ENCODE peak calls at places on chromosomes 2 and 18, in six cellular contexts. Q is A549, V is GM12878, K is HepG2, A is IMR-90, D is SK-N-SH. N is an unnamed sample.

GRCh38 chr2:169647496-169647895 is 46.7 kb downstream of the CFAP210 start:
- DNase-seq in K (no peak), V (no peak), D (no peak), A (no peak), Q (no peak), N (no peak)

GRCh38 chr2:27322301-27322765 is 564 bp downstream of the MPV17 start:
- DNase-seq in A (peak; percentile 8), K (no peak), Q (no peak), D (peak; percentile 49), V (no peak), N (peak; percentile 44)

GRCh38 chr2:190701586-190701985 is 52.7 kb downstream of the NAB1 start:
- DNase-seq in Q (no peak), D (no peak), K (no peak), V (no peak), A (no peak), N (no peak)

GRCh38 chr2:55966431-55967118 is 43.0 kb upstream of the EFEMP1 start:
- DNase-seq in Q (no peak), A (peak; percentile 20), K (no peak), D (no peak), V (no peak), N (no peak)

GRCh38 chr2:164655336-164655735 is 34.1 kb upstream of the GRB14 start:
- DNase-seq in D (no peak), K (no peak), V (no peak), A (no peak), Q (no peak), N (no peak)

GRCh38 chr2:134453973-134454372 is 200.1 kb downstream of the MGAT5 start:
- DNase-seq in D (no peak), Q (no peak), A (no peak), K (no peak), V (no peak), N (no peak)

GRCh38 chr2:240958366-240959213 is 39.8 kb upstream of the SNED1 start:
- DNase-seq in Q (no peak), K (no peak), D (peak; percentile 39), V (no peak), A (no peak), N (no peak)

GRCh38 chr2:230512955-230513748 is 97.2 kb downstream of the SP100 start:
- DNase-seq in V (no peak), D (no peak), Q (peak; percentile 7), A (no peak), K (peak; percentile 83), N (no peak)

GRCh38 chr18:63848159-63848558 is 39.3 kb upstream of the SERPINB2 start:
- DNase-seq in K (peak; percentile 39), V (no peak), D (peak; percentile 22), Q (peak; percentile 7), A (peak; percentile 75), N (no peak)

GRCh38 chr2:195532628-195533271 is 124.3 kb upstream of the SLC39A10 start:
- DNase-seq in K (no peak), D (no peak), V (no peak), A (peak; percentile 63), Q (no peak), N (no peak)

GRCh38 chr18:11955299-11956029 is 25.8 kb upstream of the IMPA2 start:
- DNase-seq in K (peak; percentile 76), V (no peak), A (peak; percentile 87), Q (no peak), D (no peak), N (peak; percentile 29)
- TF ChIP-seq RFX5 in K (no peak), V (no peak), A (no peak), Q (no peak), D (no peak), N (no peak)

GRCh38 chr2:237450583-237450982 is 36.5 kb upstream of the MLPH start:
- DNase-seq in K (no peak), Q (no peak), V (no peak), A (no peak), D (no peak), N (no peak)
- TF ChIP-seq RFX5 in K (no peak), Q (no peak), V (no peak), A (no peak), D (no peak), N (no peak)

GRCh38 chr18:4639628-4640310 is 184.7 kb upstream of the DLGAP1 start:
- DNase-seq in K (no peak), V (peak; percentile 97), Q (no peak), A (no peak), D (no peak), N (no peak)
- TF ChIP-seq RFX5 in K (no peak), V (no peak), Q (no peak), A (no peak), D (no peak), N (no peak)

GRCh38 chr2:64794426-64794995 is 140.8 kb upstream of the SERTAD2 start:
- DNase-seq in A (no peak), Q (no peak), D (no peak), V (no peak), K (no peak), N (no peak)
- TF ChIP-seq RFX5 in A (no peak), Q (no peak), D (no peak), V (no peak), K (no peak), N (no peak)

DNA sequence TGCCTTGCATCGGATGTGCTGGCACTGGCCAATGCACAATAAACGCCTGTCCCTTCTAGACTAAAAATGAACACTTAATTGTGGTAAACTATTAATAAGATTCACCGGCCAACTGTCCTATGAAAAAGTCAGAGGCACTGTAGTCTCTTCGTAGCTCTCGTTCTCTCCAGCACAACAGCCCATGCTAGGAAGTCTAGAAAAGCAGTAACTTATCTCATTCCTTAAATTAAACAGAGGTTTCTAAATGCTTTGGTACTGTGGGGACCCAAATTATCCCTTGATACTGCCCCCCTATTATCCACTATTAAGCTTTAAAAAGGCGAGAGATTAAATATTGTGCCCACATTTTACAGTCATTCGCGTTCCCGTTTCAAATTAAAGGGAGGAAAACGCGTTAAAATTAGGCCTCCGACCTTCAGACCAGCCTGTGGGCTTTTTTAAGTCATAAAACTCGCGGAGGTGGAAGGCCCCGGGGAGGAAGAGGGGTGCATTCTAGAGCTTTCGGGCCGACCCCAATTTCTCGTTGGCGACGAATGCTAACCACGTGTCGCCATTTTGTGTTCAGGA is 1.5 kb upstream of the PCBP1 start:
- DNase-seq in K (no peak), V (no peak), A (no peak), D (no peak), Q (no peak), N (no peak)
- TF ChIP-seq RFX5 in K (no peak), V (no peak), A (no peak), D (no peak), Q (no peak), N (no peak)

GRCh38 chr2:75047189-75047812 is 88.9 kb downstream of the POLE4 start:
- DNase-seq in V (no peak), A (peak; percentile 79), K (peak; percentile 39), D (no peak), Q (peak; percentile 12), N (no peak)

GRCh38 chr2:75044291-75044690 is 85.8 kb downstream of the POLE4 start:
- DNase-seq in K (no peak), Q (no peak), V (no peak), A (no peak), D (peak; percentile 25), N (no peak)

GRCh38 chr2:75053484-75054112 is 95.2 kb downstream of the POLE4 start:
- DNase-seq in D (peak; percentile 58), Q (peak; percentile 52), K (peak; percentile 65), V (peak; percentile 69), A (peak; percentile 16), N (peak; percentile 56)

GRCh38 chr2:75042823-75043222 is 84.4 kb downstream of the POLE4 start:
- DNase-seq in D (no peak), K (no peak), A (no peak), Q (no peak), V (no peak), N (no peak)

DNA sequence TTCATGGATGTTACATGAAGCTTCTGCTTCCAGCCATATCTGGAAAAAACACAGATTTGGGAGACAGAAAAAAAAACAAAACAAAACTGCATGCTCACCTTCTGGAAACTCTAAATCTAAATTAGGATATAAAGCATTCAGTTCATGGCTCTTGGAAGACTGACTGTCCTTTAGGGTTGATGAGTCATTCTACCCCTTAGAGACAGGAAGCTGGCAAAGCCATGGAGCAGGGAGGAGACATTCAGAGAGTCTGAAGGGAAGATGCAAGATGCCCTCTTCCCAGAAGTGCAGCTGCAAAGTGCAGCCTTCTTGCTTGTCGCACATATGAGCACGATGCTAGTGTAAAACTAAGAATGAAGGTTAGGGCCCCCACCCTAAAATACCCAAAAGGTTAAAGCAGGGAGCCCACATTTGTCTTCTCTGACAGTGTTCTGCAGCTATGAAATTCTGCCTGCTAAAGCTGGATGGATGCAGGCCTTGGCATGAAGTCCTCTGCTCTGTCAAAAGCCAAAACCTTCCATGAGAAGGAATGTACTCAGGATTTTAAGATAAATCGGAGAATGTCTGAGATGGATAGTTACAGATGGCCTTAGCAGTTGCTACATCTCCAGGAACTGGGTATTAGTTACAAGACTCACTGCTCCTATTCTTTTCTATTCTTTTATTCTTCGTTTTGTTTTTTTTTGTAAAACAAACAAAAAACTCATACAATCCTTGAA is 89.6 kb downstream of the POLE4 start:
- DNase-seq in K (no peak), A (peak; percentile 69), Q (peak; percentile 27), D (no peak), V (no peak), N (peak; percentile 8)
- TF ChIP-seq RFX5 in K (no peak), A (no peak), Q (no peak), D (no peak), V (no peak), N (no peak)

GRCh38 chr2:28546242-28546641 is 50.4 kb downstream of the PLB1 start:
- DNase-seq in A (no peak), V (no peak), Q (no peak), D (no peak), K (no peak), N (no peak)

GRCh38 chr2:28544405-28544914 is 48.6 kb downstream of the PLB1 start:
- DNase-seq in D (peak; percentile 70), K (peak; percentile 92), V (no peak), A (no peak), Q (no peak), N (peak; percentile 20)

GRCh38 chr2:28547223-28547860 is 51.5 kb downstream of the PLB1 start:
- DNase-seq in Q (no peak), K (no peak), V (no peak), D (no peak), A (no peak), N (no peak)

GRCh38 chr2:28544915-28545589 is 49.2 kb downstream of the PLB1 start:
- DNase-seq in D (no peak), V (no peak), K (peak; percentile 85), A (peak; percentile 15), Q (no peak), N (no peak)

DNA sequence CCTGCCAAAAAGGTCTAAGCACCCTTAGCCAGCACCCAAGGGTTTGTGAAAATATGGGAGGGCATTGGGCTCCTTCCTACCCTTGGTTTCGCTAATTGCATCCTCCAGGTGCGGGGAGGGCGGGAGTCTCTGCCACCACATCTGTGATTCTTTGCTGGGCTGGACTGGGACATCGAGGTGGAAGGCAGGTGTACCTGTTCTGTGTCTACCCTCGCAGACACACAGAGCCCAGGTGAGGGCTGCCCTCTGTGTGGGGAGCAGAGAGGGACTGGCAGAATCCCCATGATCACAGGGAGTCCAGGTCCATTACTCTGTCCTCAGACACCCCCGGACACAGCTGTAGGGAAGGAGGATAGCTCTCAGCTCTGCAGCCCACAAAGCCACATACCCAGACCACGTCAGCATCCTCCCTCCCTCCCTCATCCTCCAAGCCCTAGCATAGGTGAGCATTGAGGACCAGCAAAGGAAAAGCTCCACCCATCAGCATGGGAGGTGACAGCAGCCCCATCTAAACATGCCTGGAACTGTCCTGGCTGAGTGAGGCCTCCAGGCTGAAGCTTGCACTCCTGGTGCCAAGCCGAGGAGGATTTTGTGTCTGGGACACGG is 49.8 kb downstream of the PLB1 start:
- DNase-seq in Q (no peak), A (no peak), V (no peak), K (peak; percentile 23), D (no peak), N (no peak)
- TF ChIP-seq RFX5 in Q (no peak), A (no peak), V (no peak), K (no peak), D (no peak), N (no peak)

N was measured in K562.